ENCODE peak calls at places on chromosomes 1 and 21, in nine cellular contexts. C is B cell; I is GM13977; H is LHCN-M2; E is CD8-positive, alpha-beta T cell; G is ACHN; Z is Right ventricle myocardium superior; U is GM04504; J is GDM1. N is an unnamed sample.

GRCh38 chr1:16072616-16073484 is 601 bp downstream of the FAM131C start:
- DNase-seq in U (no peak), G (peak; percentile 19), H (no peak), E (no peak), C (no peak), I (no peak), Z (no peak), J (no peak), N (no peak)

GRCh38 chr21:35395728-35396127 is 346.6 kb upstream of the RUNX1 start:
- DNase-seq in G (peak; percentile 24), J (peak; percentile 14), I (no peak), U (no peak), C (no peak), E (no peak), H (peak; percentile 83), Z (no peak), N (no peak)

GRCh38 chr1:201511925-201512539 is 5.1 kb upstream of the CSRP1 start:
- DNase-seq in H (peak; percentile 53), J (no peak), I (peak; percentile 61), Z (peak; percentile 82), E (no peak), G (no peak), U (no peak), C (no peak), N (no peak)

GRCh38 chr1:41739061-41739955 is 179.4 kb downstream of the HIVEP3 start:
- DNase-seq in Z (peak; percentile 89), U (peak; percentile 52), H (peak; percentile 80), E (peak; percentile 30), I (peak; percentile 58), J (peak; percentile 91), G (peak; percentile 33), C (peak; percentile 91), N (peak; percentile 68)

GRCh38 chr1:154313066-154313356 is 7.9 kb upstream of the AQP10 start:
- DNase-seq in Z (no peak), U (no peak), H (no peak), I (no peak), J (no peak), C (no peak), E (no peak), G (no peak), N (no peak)

GRCh38 chr1:79604490-79605198 is 598.1 kb upstream of the ADGRL4 start:
- DNase-seq in G (no peak), I (no peak), H (no peak), J (no peak), U (no peak), C (no peak), E (no peak), Z (no peak), N (no peak)

GRCh38 chr1:160137216-160137862 is 14.1 kb upstream of the ATP1A4 start:
- DNase-seq in G (no peak), U (no peak), C (no peak), Z (no peak), J (no peak), E (no peak), H (no peak), I (no peak), N (no peak)

GRCh38 chr1:151968058-151968457 is 25.6 kb downstream of the S100A10 start:
- DNase-seq in I (peak; percentile 60), U (no peak), G (peak; percentile 81), Z (no peak), H (peak; percentile 58), E (no peak), C (peak; percentile 65), J (no peak), N (peak; percentile 63)

GRCh38 chr1:12072741-12073140 is 9.6 kb downstream of the TNFRSF8 start:
- DNase-seq in Z (no peak), I (no peak), C (no peak), E (no peak), U (no peak), J (no peak), H (no peak), G (no peak), N (no peak)

GRCh38 chr1:23692308-23692871 is 784 bp downstream of the RPL11 start:
- DNase-seq in I (no peak), J (no peak), Z (no peak), G (no peak), U (no peak), E (no peak), C (peak; percentile 16), H (no peak), N (no peak)

GRCh38 chr1:229368347-229368746 is 25.5 kb upstream of the CCSAP start:
- DNase-seq in Z (no peak), E (no peak), I (no peak), U (no peak), J (no peak), C (no peak), H (no peak), G (no peak), N (no peak)

GRCh38 chr21:21813295-21813694 is 815.1 kb downstream of the NCAM2 start:
- DNase-seq in E (no peak), G (no peak), Z (no peak), I (no peak), U (no peak), H (no peak), C (no peak), J (no peak), N (no peak)

GRCh38 chr1:42422672-42423236 is 33.1 kb downstream of the ZMYND12 start:
- DNase-seq in I (no peak), U (no peak), G (no peak), J (no peak), H (no peak), E (no peak), Z (no peak), C (no peak), N (no peak)

GRCh38 chr1:77831976-77832695 is 52.7 kb downstream of the MIGA1 start:
- DNase-seq in E (no peak), Z (no peak), I (no peak), C (no peak), H (peak; percentile 68), J (no peak), G (no peak), U (no peak), N (no peak)

GRCh38 chr1:224726783-224727182 is 110.7 kb downstream of the CNIH3 start:
- DNase-seq in I (no peak), U (peak; percentile 90), Z (no peak), C (no peak), G (peak; percentile 69), E (no peak), H (peak; percentile 96), J (no peak), N (no peak)

GRCh38 chr1:68174173-68175113 is 57.9 kb downstream of the WLS start:
- DNase-seq in Z (peak; percentile 49), E (no peak), G (peak; percentile 82), U (peak; percentile 74), C (no peak), H (peak; percentile 98), J (no peak), I (no peak), N (no peak)

GRCh38 chr1:91755176-91755575 is 130.8 kb downstream of the TGFBR3 start:
- DNase-seq in G (no peak), C (no peak), Z (peak; percentile 51), U (peak; percentile 66), E (no peak), I (no peak), H (no peak), J (no peak), N (no peak)

GRCh38 chr1:192703283-192704206 is 67.6 kb downstream of the RGS13 start:
- DNase-seq in U (no peak), H (no peak), C (no peak), G (no peak), I (peak; percentile 8), Z (no peak), E (no peak), J (no peak), N (no peak)

GRCh38 chr1:216849141-216849540 is 125.9 kb upstream of the ESRRG start:
- DNase-seq in E (no peak), G (no peak), H (no peak), J (no peak), C (no peak), U (no peak), Z (no peak), I (no peak), N (no peak)

GRCh38 chr1:246515390-246516005 is 8.4 kb upstream of the SMYD3 start:
- DNase-seq in C (no peak), I (no peak), Z (no peak), G (no peak), H (no peak), E (no peak), U (no peak), J (no peak), N (no peak)

GRCh38 chr1:234533975-234534876 is 55.2 kb upstream of the TARBP1 start:
- DNase-seq in Z (peak; percentile 96), J (no peak), E (no peak), U (peak; percentile 99), H (peak; percentile 75), I (no peak), C (no peak), G (no peak), N (no peak)

GRCh38 chr1:47434051-47434842 is 3.6 kb upstream of the FOXD2 start:
- DNase-seq in J (no peak), H (no peak), Z (peak; percentile 77), C (no peak), I (no peak), G (no peak), E (no peak), U (no peak), N (no peak)

GRCh38 chr21:44551290-44552015 is at the start of gene KRTAP10-2:
- DNase-seq in Z (no peak), C (no peak), I (no peak), E (no peak), G (no peak), J (no peak), U (no peak), H (no peak), N (no peak)

GRCh38 chr1:1349256-1350012 is at the start of gene DVL1:
- DNase-seq in Z (peak; percentile 79), H (peak; percentile 68), I (peak; percentile 98), E (peak; percentile 50), U (peak; percentile 58), G (peak; percentile 64), C (peak; percentile 90), J (peak; percentile 48), N (peak; percentile 85)

GRCh38 chr1:209576798-209577197 is 6.7 kb upstream of the CAMK1G start:
- DNase-seq in G (peak; percentile 77), U (peak; percentile 47), H (peak; percentile 70), J (peak; percentile 16), Z (peak; percentile 81), E (peak; percentile 24), C (peak; percentile 57), I (peak; percentile 75), N (peak; percentile 36)

GRCh38 chr1:235049217-235049616 is 79.4 kb downstream of the TOMM20 start:
- DNase-seq in J (no peak), U (no peak), G (no peak), Z (no peak), I (no peak), H (no peak), E (no peak), C (no peak), N (no peak)

GRCh38 chr1:26006710-26007109 is 8.8 kb upstream of the PAFAH2 start:
- DNase-seq in I (no peak), H (no peak), E (no peak), C (no peak), Z (no peak), J (no peak), U (no peak), G (no peak), N (no peak)